ENCODE peak calls at places on chromosomes 1 and 21, in ten cellular contexts. A is heart left ventricle, B is A549, G is left lung, S is AG04450, C is GM23338, M is psoas muscle, Z is heart right ventricle, W is spleen, R is adrenal gland. J is an unnamed sample.

GRCh38 chr1:36438715-36439114 is 11.5 kb downstream of the OSCP1 start:
- DNase-seq in C (no peak), W (no peak), A (no peak), G (no peak), R (no peak), B (no peak), S (no peak), M (no peak), Z (no peak), J (no peak)

GRCh38 chr1:202807926-202808757 is at the start of gene KDM5B:
- DNase-seq in B (peak), R (peak), A (peak), W (peak), Z (peak), M (peak), C (peak), G (peak), S (peak), J (peak)

GRCh38 chr1:6072774-6073479 is 27.2 kb downstream of the KCNAB2 start:
- DNase-seq in M (no peak), B (no peak), A (no peak), R (no peak), W (no peak), S (no peak), C (no peak), Z (no peak), G (no peak), J (no peak)

GRCh38 chr1:36095760-36096405 is 7.2 kb downstream of the ADPRS start:
- DNase-seq in G (peak), B (no peak), A (no peak), R (no peak), S (no peak), C (no peak), Z (no peak), W (peak), M (no peak), J (no peak)

GRCh38 chr1:198927129-198927528 is 288.3 kb downstream of the PTPRC start:
- DNase-seq in C (no peak), R (no peak), B (no peak), G (no peak), Z (no peak), S (no peak), A (no peak), M (no peak), W (no peak), J (no peak)

GRCh38 chr1:109152196-109152595 is 38.3 kb downstream of the ELAPOR1 start:
- DNase-seq in M (no peak), G (no peak), W (no peak), S (no peak), A (no peak), R (no peak), B (peak), C (no peak), Z (no peak), J (no peak)

GRCh38 chr1:216447898-216448568 is 24.8 kb upstream of the USH2A start:
- DNase-seq in G (no peak), B (no peak), S (no peak), M (no peak), W (no peak), A (no peak), Z (no peak), C (no peak), R (no peak), J (peak)

GRCh38 chr21:14982336-14982735 is 82.5 kb downstream of the NRIP1 start:
- DNase-seq in W (no peak), B (no peak), G (no peak), Z (no peak), S (no peak), C (no peak), A (no peak), M (no peak), R (no peak), J (no peak)

GRCh38 chr1:159880435-159880834 is 18.0 kb upstream of the VSIG8 start:
- DNase-seq in S (no peak), W (no peak), A (no peak), C (no peak), M (no peak), B (no peak), R (no peak), Z (no peak), G (no peak), J (no peak)

GRCh38 chr1:237799762-237800474 is 90.8 kb downstream of the ZP4 start:
- DNase-seq in M (no peak), S (no peak), Z (peak), A (peak), C (peak), R (peak), G (no peak), B (peak), W (no peak), J (peak)

GRCh38 chr21:25700741-25701140 is 34.0 kb downstream of the ATP5PF start:
- DNase-seq in S (no peak), Z (no peak), B (no peak), M (no peak), R (no peak), C (no peak), G (no peak), A (no peak), W (no peak), J (no peak)

GRCh38 chr1:17569200-17570139 is 30.0 kb downstream of the ARHGEF10L start:
- DNase-seq in G (no peak), B (no peak), S (no peak), W (no peak), C (no peak), R (peak), M (peak), A (peak), Z (peak), J (no peak)

GRCh38 chr1:230143534-230143933 is 76.5 kb downstream of the GALNT2 start:
- DNase-seq in A (no peak), G (no peak), R (peak), W (peak), Z (no peak), C (no peak), S (no peak), M (no peak), B (no peak), J (no peak)

GRCh38 chr1:41918450-41919043 is at the start of gene HIVEP3:
- DNase-seq in B (peak), Z (no peak), R (no peak), G (no peak), S (no peak), A (no peak), C (peak), M (no peak), W (no peak), J (peak)

GRCh38 chr21:37658994-37659458 is 257.2 kb downstream of the KCNJ6 start:
- DNase-seq in R (peak), B (peak), G (no peak), W (no peak), A (no peak), M (no peak), Z (no peak), C (no peak), S (peak), J (peak)
- TF ChIP-seq CTCF in R (peak), B (no peak), G (no peak), W (no peak), A (no peak), M (peak), Z (peak), C (no peak), S (peak), J (peak)

GRCh38 chr21:32336711-32337110 is 38.1 kb downstream of the MRAP start:
- DNase-seq in Z (no peak), R (peak), A (no peak), W (no peak), G (no peak), M (no peak), C (no peak), B (no peak), S (no peak), J (peak)
- H3K27ac ChIP-seq in Z (no peak), R (no peak), A (no peak), W (no peak), G (no peak), M (no peak), C (no peak), B (no peak), S (no peak), J (peak)

GRCh38 chr21:32382108-32382601 is 10.7 kb downstream of the URB1 start:
- DNase-seq in R (peak), S (no peak), B (peak), G (no peak), M (no peak), A (no peak), W (no peak), Z (no peak), C (no peak), J (peak)

GRCh38 chr21:32381571-32381970 is 11.2 kb downstream of the URB1 start:
- DNase-seq in A (no peak), B (no peak), S (no peak), G (no peak), Z (no peak), W (no peak), R (no peak), C (no peak), M (no peak), J (no peak)

GRCh38 chr21:32380940-32381339 is 11.9 kb downstream of the URB1 start:
- DNase-seq in G (no peak), R (peak), S (no peak), B (no peak), M (no peak), A (no peak), W (no peak), Z (no peak), C (no peak), J (no peak)

GRCh38 chr21:32386195-32386870 is 6.5 kb downstream of the URB1 start:
- DNase-seq in R (peak), G (no peak), B (peak), M (no peak), A (peak), Z (peak), C (no peak), S (no peak), W (peak), J (peak)

DNA sequence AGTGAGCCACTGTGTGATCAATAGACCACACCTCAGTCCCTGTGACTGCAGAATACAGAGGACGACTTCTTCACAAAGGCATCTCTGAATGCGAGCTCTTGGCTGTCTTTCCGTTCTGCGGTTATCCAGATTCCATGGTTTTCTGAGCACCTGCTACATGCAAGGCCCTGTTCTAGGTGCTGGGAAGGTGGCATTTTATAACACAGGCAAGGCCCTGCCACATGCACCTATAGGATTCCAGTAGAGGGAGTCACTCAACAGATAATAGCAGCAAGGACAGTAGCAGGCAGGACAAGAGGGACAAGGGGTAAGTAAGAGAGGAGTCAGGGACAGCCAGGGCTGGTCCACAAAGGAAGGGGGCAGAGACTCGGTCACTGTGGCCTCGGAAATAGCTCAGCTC is 9.0 kb downstream of the URB1 start:
- DNase-seq in M (no peak), R (peak), A (no peak), Z (no peak), W (peak), G (no peak), C (no peak), S (no peak), B (peak), J (no peak)
- TF ChIP-seq CTCF in M (no peak), R (no peak), A (no peak), Z (peak), W (no peak), G (no peak), C (peak), S (no peak), B (peak), J (no peak)

GRCh38 chr1:67019121-67019520 is 34.8 kb downstream of the SLC35D1 start:
- DNase-seq in M (no peak), B (no peak), S (no peak), G (no peak), R (no peak), W (no peak), Z (no peak), A (no peak), C (peak), J (no peak)
- H3K27ac ChIP-seq in M (peak), B (no peak), S (peak), G (no peak), R (no peak), W (no peak), Z (peak), A (peak), C (no peak), J (no peak)

GRCh38 chr1:173506437-173506836 is 29.3 kb downstream of the PRDX6 start:
- DNase-seq in W (no peak), A (no peak), C (peak), G (peak), Z (no peak), M (no peak), B (peak), R (no peak), S (no peak), J (no peak)
- TF ChIP-seq CTCF in W (no peak), A (no peak), C (peak), G (no peak), Z (no peak), M (no peak), B (peak), R (no peak), S (no peak), J (no peak)

GRCh38 chr1:85374160-85374559 is 90.8 kb downstream of the DDAH1 start:
- DNase-seq in A (no peak), B (peak), C (no peak), M (no peak), R (no peak), W (no peak), S (peak), Z (no peak), G (no peak), J (peak)

GRCh38 chr1:85371021-85371420 is 93.9 kb downstream of the DDAH1 start:
- DNase-seq in W (no peak), A (no peak), G (no peak), C (no peak), M (no peak), Z (no peak), R (no peak), S (no peak), B (no peak), J (no peak)

GRCh38 chr1:85375422-85375934 is 89.5 kb downstream of the DDAH1 start:
- DNase-seq in M (no peak), W (no peak), A (no peak), R (no peak), B (no peak), Z (no peak), S (no peak), G (no peak), C (no peak), J (no peak)

GRCh38 chr1:85368073-85368778 is 91.8 kb upstream of the BCL10 start:
- DNase-seq in W (no peak), A (no peak), C (no peak), M (no peak), S (no peak), Z (no peak), R (no peak), B (no peak), G (no peak), J (no peak)

DNA sequence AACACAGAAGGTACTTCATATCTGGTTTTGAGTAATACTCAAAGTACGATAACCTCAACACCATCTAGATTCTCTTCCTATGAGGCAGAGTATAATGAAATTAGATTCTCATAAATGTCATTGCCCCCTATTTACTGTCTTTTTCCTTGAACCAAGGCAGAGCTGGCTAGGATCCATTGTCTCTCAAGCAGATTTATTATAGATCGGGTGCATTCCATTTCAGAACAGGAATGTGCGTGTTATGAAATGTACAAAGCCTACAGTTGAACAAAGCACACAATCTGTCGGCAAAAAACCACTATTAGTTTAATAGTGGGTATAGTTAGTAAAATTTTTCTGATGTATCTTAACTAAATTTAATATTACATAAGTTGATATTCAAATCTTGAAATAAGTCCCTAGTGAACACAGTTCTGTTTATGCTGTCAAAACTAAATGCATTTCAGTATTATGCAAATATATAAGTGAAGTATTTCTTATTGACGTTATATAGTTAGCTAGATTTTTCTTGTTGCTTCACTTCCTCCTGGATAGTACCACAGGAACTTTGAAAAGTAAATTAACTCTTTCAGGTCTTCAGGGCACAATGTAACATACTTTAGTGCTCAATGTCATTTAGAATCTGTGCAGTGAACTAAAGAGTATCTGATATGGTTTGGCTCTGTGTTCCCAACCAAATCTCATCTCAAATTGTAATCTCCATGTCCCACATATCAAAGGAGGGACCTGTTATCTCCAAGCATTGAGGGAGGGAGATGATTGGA is 92.1 kb downstream of the DDAH1 start:
- DNase-seq in G (no peak), C (no peak), B (peak), W (no peak), M (no peak), S (peak), A (no peak), R (peak), Z (no peak), J (peak)
- H3K27ac ChIP-seq in G (no peak), C (no peak), B (peak), W (no peak), M (no peak), S (no peak), A (no peak), R (peak), Z (no peak), J (no peak)

GRCh38 chr1:54312874-54313316 is 93.3 kb downstream of the SSBP3 start:
- DNase-seq in M (peak), A (peak), B (peak), R (peak), S (peak), Z (peak), G (no peak), W (no peak), C (peak), J (peak)

GRCh38 chr1:54311506-54311905 is 94.7 kb downstream of the SSBP3 start:
- DNase-seq in S (no peak), Z (no peak), M (no peak), C (no peak), W (no peak), A (no peak), R (no peak), B (no peak), G (no peak), J (no peak)

GRCh38 chr1:54309631-54310366 is 96.4 kb downstream of the SSBP3 start:
- DNase-seq in M (peak), B (no peak), R (no peak), Z (no peak), A (no peak), S (no peak), G (no peak), C (peak), W (no peak), J (no peak)

GRCh38 chr1:54307305-54307704 is 98.9 kb downstream of the SSBP3 start:
- DNase-seq in G (no peak), B (no peak), R (no peak), C (no peak), Z (no peak), W (no peak), S (no peak), A (no peak), M (no peak), J (no peak)

GRCh38 chr1:54310439-54311328 is 95.5 kb downstream of the SSBP3 start:
- DNase-seq in C (peak), G (no peak), A (no peak), M (peak), W (no peak), B (peak), R (peak), Z (peak), S (no peak), J (no peak)
- TF ChIP-seq CTCF in C (peak), G (peak), A (peak), M (peak), W (peak), B (peak), R (peak), Z (peak), S (peak), J (no peak)

DNA sequence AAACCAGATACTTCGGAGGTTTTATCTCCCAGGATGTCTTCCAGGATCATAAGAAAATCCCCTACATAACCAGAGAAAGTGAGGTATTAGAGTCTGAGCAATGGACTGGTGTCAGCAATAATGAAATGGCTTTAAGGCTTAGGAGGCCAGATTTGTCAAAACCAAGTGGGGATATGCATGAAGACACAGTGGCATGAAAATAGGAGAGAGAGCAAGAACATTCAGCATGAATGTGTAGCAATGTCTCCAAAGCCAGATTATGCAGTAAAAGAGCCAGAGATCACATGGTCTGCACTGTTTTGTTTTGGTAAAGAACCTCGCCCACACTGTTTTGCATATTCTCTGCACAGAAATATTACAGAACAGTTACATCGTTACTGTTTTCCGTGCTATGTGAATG is 589.4 kb downstream of the PLPP3 start:
- DNase-seq in S (no peak), R (no peak), A (no peak), B (no peak), M (no peak), Z (no peak), W (no peak), C (no peak), G (no peak), J (no peak)
- H3K27ac ChIP-seq in S (no peak), R (no peak), A (no peak), B (no peak), M (no peak), Z (no peak), W (no peak), C (no peak), G (no peak), J (no peak)

GRCh38 chr21:34988625-34989024 is 60.5 kb downstream of the RUNX1 start:
- DNase-seq in M (no peak), C (no peak), G (no peak), A (no peak), W (no peak), B (no peak), R (no peak), S (no peak), Z (no peak), J (no peak)

GRCh38 chr21:34984356-34984755 is 64.7 kb downstream of the RUNX1 start:
- DNase-seq in R (no peak), S (no peak), A (no peak), C (no peak), B (no peak), G (no peak), Z (no peak), M (no peak), W (no peak), J (no peak)

GRCh38 chr21:34988139-34988538 is 61.0 kb downstream of the RUNX1 start:
- DNase-seq in B (no peak), S (no peak), C (no peak), A (no peak), Z (no peak), W (no peak), M (no peak), G (no peak), R (no peak), J (no peak)

GRCh38 chr21:34987673-34988072 is 61.4 kb downstream of the RUNX1 start:
- DNase-seq in A (no peak), C (no peak), M (no peak), G (no peak), S (no peak), R (no peak), W (no peak), B (no peak), Z (no peak), J (no peak)

DNA sequence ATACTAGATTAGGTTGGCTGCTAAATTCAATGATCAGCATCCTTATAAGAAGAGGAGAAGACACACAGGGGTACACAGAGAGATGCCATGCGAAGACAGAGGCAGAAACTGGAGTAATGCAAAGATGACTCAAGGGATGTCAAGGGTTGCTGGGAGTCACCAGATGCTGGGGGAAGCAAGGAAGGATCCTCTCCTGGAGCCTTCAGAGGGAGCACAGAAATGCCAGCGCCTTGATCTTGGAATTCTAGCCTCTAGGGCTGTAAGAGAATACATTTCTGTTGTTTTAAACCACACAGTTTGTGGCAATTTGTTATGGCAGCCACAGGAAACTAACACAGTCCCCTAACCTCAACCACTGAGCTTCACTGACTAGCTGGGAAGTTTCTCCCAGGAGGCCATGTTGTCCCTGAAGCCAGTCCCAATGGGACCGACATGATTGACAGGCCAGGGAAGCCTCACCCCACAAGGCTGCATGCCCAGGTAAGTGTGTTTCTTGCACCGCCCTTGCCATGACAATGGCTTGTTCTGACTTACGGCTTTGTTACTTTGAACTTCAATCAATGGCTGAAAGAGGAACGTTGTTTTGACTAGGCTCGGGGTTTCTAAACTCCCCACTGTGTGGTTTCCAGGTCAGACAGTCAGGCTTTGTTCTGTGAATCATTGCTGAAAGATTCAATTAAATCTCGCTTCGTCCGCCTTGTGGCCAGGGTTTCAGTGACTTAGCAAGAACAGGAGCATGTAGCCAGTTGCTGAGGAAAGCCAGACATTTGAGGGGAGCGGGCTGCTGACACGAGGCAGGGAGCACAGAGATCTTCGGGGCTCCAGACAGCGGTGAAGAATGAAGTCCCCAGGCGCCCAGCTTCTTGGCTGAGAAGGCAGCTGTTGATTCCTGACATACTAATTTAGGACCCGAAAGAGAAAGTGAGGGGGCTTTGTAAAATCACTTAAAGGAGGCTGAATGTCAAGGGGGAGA is 62.3 kb downstream of the RUNX1 start:
- DNase-seq in M (no peak), Z (no peak), C (peak), G (no peak), A (no peak), S (no peak), R (no peak), B (no peak), W (no peak), J (no peak)
- TF ChIP-seq CTCF in M (no peak), Z (no peak), C (no peak), G (no peak), A (no peak), S (peak), R (no peak), B (no peak), W (no peak), J (no peak)

J was measured in RWPE1.